ENCODE peak calls at places on chromosomes 5 and 9, in four cellular contexts. S is A549, D is HepG2, E is K562. Y is an unnamed sample.
A peak's percentile ranks its signal among the peaks of the same experiment; 100 is the strongest.

GRCh38 chr9:91391426-91392217 is 29.9 kb upstream of the AUH start:
- DNase-seq in S (no peak), D (no peak), E (no peak), Y (no peak)

GRCh38 chr9:22214021-22214420 is 204.9 kb upstream of the CDKN2B start:
- DNase-seq in S (no peak), D (no peak), E (no peak), Y (no peak)

GRCh38 chr9:131255731-131256197 is 20.5 kb downstream of the FAM78A start:
- DNase-seq in S (no peak), D (no peak), E (no peak), Y (no peak)

GRCh38 chr9:77648458-77649108 is 461 bp upstream of the GNA14 start:
- DNase-seq in S (no peak), D (no peak), E (no peak), Y (peak; percentile 75)

GRCh38 chr5:51302358-51302757 is 80.9 kb upstream of the ISL1 start:
- DNase-seq in S (no peak), D (no peak), E (no peak), Y (no peak)

GRCh38 chr9:137319976-137320551 is 18.0 kb upstream of the NRARP start:
- DNase-seq in S (no peak), D (no peak), E (peak; percentile 4), Y (no peak)

GRCh38 chr5:151657105-151657504 is 29.6 kb downstream of the SPARC start:
- DNase-seq in S (no peak), D (peak; percentile 9), E (no peak), Y (no peak)

GRCh38 chr9:134375430-134376385 is 49.5 kb downstream of the RXRA start:
- DNase-seq in S (no peak), D (no peak), E (no peak), Y (no peak)

GRCh38 chr5:81698806-81699205 is 52.1 kb downstream of the SSBP2 start:
- DNase-seq in S (no peak), D (no peak), E (no peak), Y (no peak)

GRCh38 chr9:72703574-72703973 is 182.2 kb downstream of the TMC1 start:
- DNase-seq in S (no peak), D (no peak), E (no peak), Y (no peak)

GRCh38 chr5:138092301-138092700 is 8.5 kb downstream of the WNT8A start:
- DNase-seq in S (no peak), D (no peak), E (no peak), Y (no peak)

GRCh38 chr5:72487151-72487550 is 20.1 kb downstream of the ZNF366 start:
- DNase-seq in S (no peak), D (no peak), E (no peak), Y (no peak)

GRCh38 chr9:138022756-138023393 is 145.3 kb downstream of the CACNA1B start:
- DNase-seq in S (no peak), D (no peak), E (no peak), Y (peak; percentile 66)

GRCh38 chr9:114786251-114786650 is 19.6 kb downstream of the TNFSF15 start:
- DNase-seq in S (no peak), D (no peak), E (no peak), Y (no peak)

GRCh38 chr5:97297063-97297715 is 114.1 kb upstream of the RIOK2 start:
- DNase-seq in S (no peak), D (peak; percentile 70), E (peak; percentile 4), Y (peak; percentile 69)

GRCh38 chr9:34985311-34985899 is 4.1 kb upstream of the DNAJB5 start:
- DNase-seq in S (peak; percentile 45), D (peak; percentile 57), E (peak; percentile 34), Y (peak; percentile 85)

GRCh38 chr9:129863059-129863690 is 27.9 kb downstream of the USP20 start:
- DNase-seq in S (no peak), D (no peak), E (peak; percentile 97), Y (no peak)

DNA sequence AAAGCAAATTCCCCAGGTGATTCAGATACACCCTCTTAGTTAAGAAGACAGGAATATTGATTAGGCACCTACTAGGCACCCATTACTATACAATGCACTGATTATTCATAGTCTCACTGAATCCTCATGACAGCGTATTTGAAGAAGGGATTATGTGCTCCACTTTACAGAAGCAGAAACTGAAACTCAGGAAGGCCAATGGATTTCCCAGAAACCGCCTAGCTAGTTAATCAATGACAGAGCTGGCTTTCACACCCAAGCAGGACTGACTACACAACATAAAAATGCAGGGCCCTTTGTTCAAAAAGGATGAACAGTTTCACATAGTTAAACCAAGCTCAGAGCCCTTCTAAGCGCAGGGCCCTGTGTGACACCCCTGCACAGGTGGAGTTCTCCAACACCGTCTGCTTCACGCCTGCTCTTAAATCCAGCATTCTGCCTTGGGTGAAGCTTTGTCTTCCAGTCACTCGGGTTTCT is 117.3 kb downstream of the TTLL11 start:
- DNase-seq in S (no peak), D (peak; percentile 94), E (no peak), Y (no peak)
- TF ChIP-seq JUN in S (no peak), D (no peak), E (no peak), Y (no peak)

GRCh38 chr5:96128204-96128864 is 166.7 kb upstream of the ELL2 start:
- DNase-seq in S (no peak), D (no peak), E (no peak), Y (no peak)

GRCh38 chr5:96127538-96127937 is 165.9 kb upstream of the ELL2 start:
- DNase-seq in S (no peak), D (no peak), E (no peak), Y (no peak)

GRCh38 chr5:96124589-96124988 is 162.9 kb upstream of the ELL2 start:
- DNase-seq in S (no peak), D (no peak), E (no peak), Y (no peak)

GRCh38 chr5:96123418-96123817 is 161.8 kb upstream of the ELL2 start:
- DNase-seq in S (no peak), D (peak; percentile 83), E (no peak), Y (no peak)

GRCh38 chr5:96125335-96125891 is 163.8 kb upstream of the ELL2 start:
- DNase-seq in S (no peak), D (peak; percentile 92), E (no peak), Y (no peak)
- TF ChIP-seq CTCF in S (no peak), D (no peak), E (no peak), Y (no peak)

DNA sequence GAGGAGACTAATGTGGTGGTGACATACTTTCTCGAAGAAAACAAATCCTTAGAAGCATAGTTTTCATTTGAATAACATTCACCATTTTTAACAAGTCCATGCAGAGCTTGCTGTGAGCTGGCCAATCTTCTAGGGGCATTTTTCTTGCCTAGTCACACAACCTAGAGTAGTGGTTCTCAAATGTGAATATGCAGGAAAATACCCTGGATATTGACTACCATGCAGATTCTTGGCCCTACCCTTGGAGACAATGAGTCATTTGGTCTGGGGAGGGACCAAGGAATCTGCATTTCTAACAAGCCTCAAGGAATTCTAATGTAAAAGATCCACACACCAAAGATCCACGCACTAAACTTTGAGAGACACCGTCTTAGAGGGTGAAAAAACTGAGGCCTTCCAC is 23.5 kb downstream of the GDNF start:
- DNase-seq in S (no peak), D (no peak), E (no peak), Y (no peak)
- TF ChIP-seq ESRRA in S (no peak), D (no peak), E (no peak), Y (no peak)

GRCh38 chr5:19927919-19928318 is 60.1 kb downstream of the CDH18 start:
- DNase-seq in S (no peak), D (peak; percentile 2), E (no peak), Y (peak; percentile 52)
- TF ChIP-seq JUN in S (no peak), D (no peak), E (no peak), Y (no peak)